ENCODE peak calls at places on chromosome 2, in six cellular contexts. P is A549, Q is HepG2, F is K562, L is GM12878, D is endothelial cell of umbilical vein. W is an unnamed sample.

GRCh38 chr2:104769096-104769495 is 84.8 kb upstream of the POU3F3 start:
- DNase-seq in P (no peak), F (no peak), L (no peak), D (no peak), Q (no peak), W (no peak)

GRCh38 chr2:4340536-4340935 is 637.2 kb downstream of the DCDC2C start:
- DNase-seq in D (peak; percentile 82), P (no peak), F (no peak), Q (no peak), L (no peak), W (no peak)

GRCh38 chr2:108396845-108397244 is 19.1 kb downstream of the SULT1C4 start:
- DNase-seq in F (peak; percentile 58), D (peak; percentile 52), Q (peak; percentile 57), P (peak; percentile 44), L (no peak), W (peak; percentile 30)

GRCh38 chr2:180910831-180911665 is 69.4 kb upstream of the UBE2E3 start:
- DNase-seq in F (no peak), P (no peak), D (no peak), L (no peak), Q (no peak), W (peak; percentile 15)

GRCh38 chr2:163774862-163775261 is 39.1 kb upstream of the FIGN start:
- DNase-seq in P (peak; percentile 68), L (no peak), F (no peak), D (peak; percentile 51), Q (no peak), W (no peak)

GRCh38 chr2:183614797-183615429 is 490.7 kb downstream of the NUP35 start:
- DNase-seq in P (no peak), L (no peak), Q (no peak), D (no peak), F (no peak), W (no peak)

GRCh38 chr2:166494140-166494544 is at the start of gene SCN7A:
- DNase-seq in L (no peak), D (no peak), Q (no peak), P (no peak), F (peak; percentile 68), W (no peak)

GRCh38 chr2:218964041-218964771 is 4.7 kb downstream of the CDK5R2 start:
- DNase-seq in L (no peak), Q (no peak), F (peak; percentile 76), P (peak; percentile 87), D (no peak), W (no peak)

GRCh38 chr2:36352024-36352398 is 3.6 kb upstream of the CRIM1 start:
- DNase-seq in F (peak; percentile 45), Q (peak; percentile 68), D (peak; percentile 65), L (peak; percentile 16), P (peak; percentile 73), W (peak; percentile 64)

GRCh38 chr2:159484537-159484936 is 131.8 kb downstream of the BAZ2B start:
- DNase-seq in Q (no peak), P (no peak), F (no peak), L (no peak), D (no peak), W (no peak)

GRCh38 chr2:12504443-12504842 is 212.3 kb upstream of the TRIB2 start:
- DNase-seq in P (no peak), Q (no peak), L (peak; percentile 55), D (peak; percentile 43), F (peak; percentile 22), W (peak; percentile 74)

GRCh38 chr2:273338-273737 is 8.6 kb downstream of the ACP1 start:
- DNase-seq in P (no peak), F (no peak), Q (no peak), D (no peak), L (no peak), W (no peak)

GRCh38 chr2:71933467-71934319 is 214.0 kb downstream of the CYP26B1 start:
- DNase-seq in D (no peak), L (no peak), Q (peak; percentile 33), P (peak; percentile 69), F (no peak), W (peak; percentile 71)

GRCh38 chr2:233832869-233833812 is 21.2 kb downstream of the HJURP start:
- DNase-seq in L (no peak), F (no peak), D (peak; percentile 30), P (peak; percentile 97), Q (peak; percentile 54), W (peak; percentile 46)

GRCh38 chr2:200156140-200156858 is 150.2 kb upstream of the SPATS2L start:
- DNase-seq in Q (peak; percentile 24), P (peak; percentile 62), F (peak; percentile 20), L (no peak), D (peak; percentile 8), W (peak; percentile 38)
- TF ChIP-seq MYC in Q (no peak), P (no peak), F (no peak), L (no peak), D (no peak), W (no peak)

DNA sequence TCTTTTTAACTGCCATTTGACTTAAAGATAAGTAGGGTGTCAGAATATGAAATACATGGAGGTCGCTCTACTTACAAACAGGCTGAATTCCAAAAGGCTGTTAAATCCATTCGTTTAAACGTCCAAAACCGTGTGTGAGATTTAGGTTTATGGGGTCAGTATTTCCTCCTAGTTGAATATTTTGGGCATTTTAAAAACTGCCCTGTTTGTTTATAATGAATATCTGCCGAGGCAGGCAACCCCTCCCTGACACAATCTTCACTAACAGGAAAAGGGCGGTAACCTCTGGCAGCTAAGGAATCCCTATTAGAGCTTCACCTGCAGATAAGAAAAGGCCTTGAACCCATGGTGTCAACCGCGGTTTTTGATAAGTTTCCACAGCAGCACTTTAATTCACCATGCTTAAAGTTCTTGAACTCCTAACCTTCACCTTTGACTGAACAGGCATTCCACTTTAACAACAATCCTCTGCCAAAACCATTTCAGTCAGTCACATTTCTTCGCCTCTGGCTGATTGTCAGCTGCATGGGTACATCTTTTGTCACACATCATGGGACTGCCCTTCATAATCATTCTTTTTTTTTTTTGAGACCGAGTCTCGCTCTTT is 17.8 kb downstream of the TRAK2 start:
- DNase-seq in F (peak; percentile 83), Q (peak; percentile 69), D (no peak), P (no peak), L (no peak), W (no peak)
- H3K4me3 ChIP-seq in F (no peak overlapping the region), Q (no peak overlapping the region), D (no peak overlapping the region), P (no peak overlapping the region), L (no peak overlapping the region), W (no peak overlapping the region)

GRCh38 chr2:45637440-45637839 is 14.0 kb upstream of the PRKCE start:
- DNase-seq in F (no peak), L (peak; percentile 41), D (peak; percentile 29), P (no peak), Q (no peak), W (peak; percentile 70)
- TF ChIP-seq MYC in F (no peak), L (no peak), D (no peak), P (no peak), Q (no peak), W (no peak)

GRCh38 chr2:176123483-176123843 is 944 bp downstream of the HOXD9 start:
- DNase-seq in Q (no peak), F (no peak), L (no peak), D (no peak), P (no peak), W (no peak)

GRCh38 chr2:176122633-176123482 is at the start of gene HOXD9:
- DNase-seq in L (no peak), F (no peak), Q (no peak), P (no peak), D (peak; percentile 84), W (no peak)

GRCh38 chr2:176120369-176121307 is 1.9 kb upstream of the HOXD9 start:
- DNase-seq in Q (no peak), F (no peak), D (no peak), L (no peak), P (no peak), W (no peak)

GRCh38 chr2:176122266-176122632 is 270 bp upstream of the HOXD9 start:
- DNase-seq in P (no peak), D (no peak), L (no peak), Q (no peak), F (no peak), W (no peak)

DNA sequence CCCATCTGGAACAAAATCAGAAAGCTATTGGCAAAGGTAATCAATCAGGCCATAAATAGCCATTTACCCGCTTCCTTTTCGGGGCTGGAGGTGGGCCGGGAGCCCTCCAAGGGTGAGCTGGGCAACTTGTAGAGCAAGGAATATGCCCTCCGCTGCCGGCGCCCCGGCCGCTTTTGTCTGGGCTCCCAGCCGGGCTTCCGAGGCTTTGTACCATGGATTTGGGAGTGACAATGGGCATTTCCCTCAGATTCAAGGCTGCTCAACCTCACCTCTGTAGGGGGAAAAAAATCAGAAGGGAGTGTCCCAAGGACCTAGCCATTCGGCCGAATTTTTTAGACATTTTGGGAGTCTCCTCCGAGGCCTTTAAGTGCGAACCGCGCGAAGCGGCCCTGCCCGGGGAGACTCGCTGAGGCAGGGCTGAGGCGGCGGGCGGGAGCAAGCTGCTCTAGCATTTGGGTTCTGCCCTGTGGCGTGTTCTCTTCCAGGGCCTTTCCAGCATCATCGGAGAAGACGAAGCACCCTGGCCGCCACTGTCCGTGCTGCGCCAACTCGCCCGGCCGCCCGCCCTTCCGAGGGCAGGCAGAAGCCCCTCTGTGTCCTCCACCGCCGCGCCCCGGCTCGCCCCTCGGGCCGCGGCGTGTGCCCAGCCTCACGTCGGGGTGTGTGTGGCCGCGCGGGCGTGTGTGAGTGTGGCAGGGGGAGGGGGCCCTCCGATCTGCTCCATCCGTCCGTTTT is 975 bp upstream of the HOXD9 start:
- DNase-seq in F (no peak), P (no peak), L (no peak), Q (no peak), D (no peak), W (no peak)
- H3K4me3 ChIP-seq in F (no peak overlapping the region), P (no peak overlapping the region), L (no peak overlapping the region), Q (no peak overlapping the region), D (peak overlapping the region; percentile 61), W (no peak overlapping the region)

W was measured in NB4.